ENCODE peak calls at places on chromosomes 4 and X, in six cellular contexts. M, U, E, G, F and R are unnamed samples.

GRCh38 chr4:104752337-104752736 is 257.6 kb upstream of the CXXC4 start:
- DNase-seq in M (no peak), U (no peak), E (no peak), G (no peak), F (no peak), R (no peak)

GRCh38 chrX:55210931-55211677 is 9.0 kb upstream of the PAGE5 start:
- DNase-seq in M (no peak), U (no peak), E (peak; percentile 50), G (no peak), F (no peak), R (no peak)

GRCh38 chr4:101039367-101039766 is 308.0 kb downstream of the PPP3CA start:
- DNase-seq in M (no peak), U (no peak), E (no peak), G (no peak), F (no peak), R (no peak)

GRCh38 chrX:27565992-27566391 is 24.2 kb upstream of the DCAF8L2 start:
- DNase-seq in M (peak; percentile 70), U (no peak), E (no peak), G (no peak), F (peak; percentile 37), R (peak; percentile 1)

GRCh38 chr4:39763714-39764572 is 66.0 kb downstream of the UBE2K start:
- DNase-seq in M (no peak), U (no peak), E (no peak), G (no peak), F (no peak), R (no peak)

GRCh38 chr4:73589261-73589847 is 30.9 kb downstream of the RASSF6 start:
- DNase-seq in M (peak; percentile 85), U (no peak), E (no peak), G (no peak), F (peak; percentile 42), R (peak; percentile 59)

GRCh38 chrX:34559325-34559724 is 97.8 kb downstream of the TMEM47 start:
- DNase-seq in M (peak; percentile 17), U (peak; percentile 50), E (no peak), G (peak; percentile 92), F (no peak), R (no peak)

GRCh38 chr4:95059630-95060029 is 301.9 kb downstream of the BMPR1B start:
- DNase-seq in M (no peak), U (no peak), E (no peak), G (no peak), F (no peak), R (no peak)

GRCh38 chr4:1205641-1206298 is 33.4 kb upstream of the SPON2 start:
- DNase-seq in M (no peak), U (no peak), E (no peak), G (peak; percentile 23), F (no peak), R (no peak)

GRCh38 chr4:133596459-133596858 is 447.4 kb downstream of the PCDH10 start:
- DNase-seq in M (no peak), U (peak; percentile 52), E (no peak), G (peak; percentile 54), F (peak; percentile 57), R (no peak)

GRCh38 chrX:10884246-10884645 is 226.9 kb upstream of the HCCS start:
- DNase-seq in M (peak; percentile 56), U (no peak), E (no peak), G (no peak), F (no peak), R (peak; percentile 42)

GRCh38 chr4:120839974-120840751 is 82.4 kb downstream of the PRDM5 start:
- DNase-seq in M (no peak), U (no peak), E (no peak), G (no peak), F (no peak), R (no peak)

GRCh38 chr4:123073650-123074049 is 151.3 kb upstream of the NUDT6 start:
- DNase-seq in M (no peak), U (no peak), E (no peak), G (no peak), F (no peak), R (no peak)

GRCh38 chr4:117455088-117455487 is 369.7 kb upstream of the TRAM1L1 start:
- DNase-seq in M (no peak), U (no peak), E (no peak), G (no peak), F (no peak), R (no peak)

GRCh38 chrX:134990475-134991473 is at the start of gene SMIM10:
- DNase-seq in M (peak; percentile 79), U (peak; percentile 55), E (peak; percentile 81), G (peak; percentile 45), F (peak; percentile 53), R (peak; percentile 83)

GRCh38 chrX:120603707-120604358 is at the start of gene MCTS1:
- DNase-seq in M (peak; percentile 96), U (peak; percentile 57), E (peak; percentile 93), G (peak; percentile 91), F (peak; percentile 98), R (peak; percentile 94)

GRCh38 chr4:66430856-66431255 is 760.6 kb upstream of the EPHA5 start:
- DNase-seq in M (peak; percentile 17), U (no peak), E (no peak), G (no peak), F (peak; percentile 93), R (peak; percentile 27)

GRCh38 chrX:103565752-103566151 is 19.6 kb upstream of the TCEAL4 start:
- DNase-seq in M (peak; percentile 52), U (no peak), E (peak; percentile 26), G (no peak), F (no peak), R (peak; percentile 14)

GRCh38 chr4:3257125-3257690 is 8.2 kb downstream of the MSANTD1 start:
- DNase-seq in M (no peak), U (peak; percentile 39), E (peak; percentile 3), G (no peak), F (no peak), R (no peak)

GRCh38 chrX:148567229-148567628 is 66.8 kb downstream of the AFF2 start:
- DNase-seq in M (peak; percentile 25), U (no peak), E (no peak), G (no peak), F (peak; percentile 58), R (peak; percentile 33)

GRCh38 chr4:13484749-13485345 is 707 bp upstream of the RAB28 start:
- DNase-seq in M (peak; percentile 58), U (no peak), E (peak; percentile 62), G (no peak), F (no peak), R (peak; percentile 68)

GRCh38 chrX:148049441-148049840 is 68.3 kb downstream of the FMR1NB start:
- DNase-seq in M (peak; percentile 18), U (no peak), E (peak; percentile 70), G (no peak), F (peak; percentile 45), R (peak; percentile 33)

DNA sequence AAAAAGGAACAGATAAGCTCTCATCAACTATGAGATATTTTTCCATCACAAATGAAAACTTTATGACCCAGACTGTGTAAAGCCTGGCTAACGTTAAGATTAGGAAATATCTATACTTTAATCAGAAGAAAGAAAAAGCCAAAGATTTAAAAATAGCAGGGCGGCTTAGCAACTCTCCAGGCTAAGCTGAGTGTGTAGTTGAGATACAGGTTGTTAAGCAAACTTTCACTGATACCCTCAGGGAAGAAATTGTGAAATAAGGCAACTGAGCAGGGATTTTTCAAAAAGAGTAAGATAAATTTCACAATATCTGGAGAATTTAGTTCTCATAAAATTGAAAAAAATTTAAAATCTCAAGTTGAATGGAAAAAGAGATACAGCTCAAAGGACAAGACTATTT is 382.0 kb downstream of the RAPGEF2 start:
- DNase-seq in M (no peak), U (no peak), E (peak; percentile 95), G (no peak), F (peak; percentile 28), R (no peak)
- H3K4me2 ChIP-seq in M (no peak overlapping the region), U (no peak overlapping the region), E (no peak overlapping the region), G (no peak overlapping the region), F (no peak overlapping the region), R (no peak overlapping the region)

GRCh38 chr4:113961322-113961698 is 18.1 kb downstream of the ARSJ start:
- DNase-seq in M (peak; percentile 84), U (no peak), E (peak; percentile 1), G (no peak), F (no peak), R (peak; percentile 60)
- H2AK5ac ChIP-seq in M (no peak overlapping the region), U (no peak overlapping the region), E (no peak overlapping the region), G (no peak overlapping the region), F (no peak overlapping the region), R (no peak overlapping the region)

GRCh38 chr4:107989162-107989536 is 540 bp upstream of the HADH start:
- DNase-seq in M (no peak), U (no peak), E (no peak), G (no peak), F (no peak), R (no peak)

GRCh38 chr4:107991945-107992625 is 2.4 kb downstream of the HADH start:
- DNase-seq in M (peak; percentile 15), U (no peak), E (no peak), G (no peak), F (no peak), R (peak; percentile 37)

GRCh38 chr4:107987916-107988762 is 1.6 kb upstream of the HADH start:
- DNase-seq in M (no peak), U (no peak), E (no peak), G (no peak), F (peak; percentile 36), R (no peak)

GRCh38 chr4:107988763-107989035 is 990 bp upstream of the HADH start:
- DNase-seq in M (no peak), U (no peak), E (no peak), G (no peak), F (no peak), R (no peak)

DNA sequence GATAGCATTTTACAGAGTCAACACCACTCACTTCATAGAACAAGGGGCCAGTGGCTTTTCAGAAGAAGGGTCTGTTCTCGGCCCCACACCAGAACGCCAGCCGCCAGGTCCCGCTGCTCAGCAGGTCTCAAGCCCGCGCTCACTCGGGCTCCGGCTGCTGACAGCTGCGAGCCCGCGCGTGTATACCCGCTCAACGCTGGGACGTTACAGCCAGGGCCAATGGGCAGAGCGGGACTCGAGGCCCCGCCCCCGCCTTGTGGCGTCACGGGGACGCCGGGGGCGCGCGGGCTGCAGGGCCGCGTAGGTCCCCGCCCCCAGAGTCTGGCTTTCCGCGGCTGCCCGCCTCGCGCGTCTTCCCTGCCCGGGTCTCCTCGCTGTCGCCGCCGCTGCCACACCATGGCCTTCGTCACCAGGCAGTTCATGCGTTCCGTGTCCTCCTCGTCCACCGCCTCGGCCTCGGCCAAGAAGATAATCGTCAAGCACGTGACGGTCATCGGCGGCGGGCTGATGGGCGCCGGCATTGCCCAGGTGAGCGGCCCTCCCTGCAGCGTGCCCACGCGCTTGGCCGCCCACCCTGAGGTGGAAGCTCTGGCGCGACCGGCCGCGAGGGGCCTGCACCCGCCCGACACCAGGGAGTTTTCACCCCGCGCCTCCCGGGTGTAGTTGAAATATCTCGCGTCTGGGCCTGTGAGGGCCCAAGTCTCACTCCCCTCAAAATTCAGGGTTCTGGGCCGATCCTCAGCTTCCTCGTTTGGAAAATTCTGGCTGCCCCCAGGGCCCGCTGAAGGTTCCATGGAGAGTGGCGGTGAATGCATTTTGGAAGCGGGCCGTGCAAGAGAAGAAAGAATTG is at the start of gene HADH:
- DNase-seq in M (peak; percentile 88), U (peak; percentile 91), E (peak; percentile 98), G (peak; percentile 91), F (peak; percentile 94), R (peak; percentile 92)
- H3K4ac ChIP-seq in M (peak within 1 kb of the TSS; percentile 94), U (peak within 1 kb of the TSS; percentile 75), E (peak within 1 kb of the TSS; percentile 35), G (no peak within 1 kb of the TSS), F (no peak within 1 kb of the TSS), R (peak within 1 kb of the TSS; percentile 5)

GRCh38 chrX:77668391-77669237 is 117.4 kb downstream of the ATRX start:
- DNase-seq in M (peak; percentile 55), U (no peak), E (no peak), G (no peak), F (no peak), R (peak; percentile 66)
- H3K4me2 ChIP-seq in M (no peak overlapping the region), U (no peak overlapping the region), E (no peak overlapping the region), G (no peak overlapping the region), F (no peak overlapping the region), R (no peak overlapping the region)

GRCh38 chr4:99652596-99653436 is 4.8 kb downstream of the C4orf54 start:
- DNase-seq in M (no peak), U (no peak), E (no peak), G (no peak), F (no peak), R (no peak)
- H2AK5ac ChIP-seq in M (no peak overlapping the region), U (no peak overlapping the region), E (no peak overlapping the region), G (no peak overlapping the region), F (no peak overlapping the region), R (no peak overlapping the region)